ENCODE peak calls at places on chromosomes 3 and 15, in five cellular contexts. One of them, this sample, is unnamed.

GRCh38 chr3:43699864-43700263 is 9.1 kb downstream of the ABHD5 start:
- DNase-seq in H1: no peak
- DNase-seq in HCT116: no peak
- DNase-seq in GM12878: no peak
- DNase-seq in HepG2: no peak
- DNase-seq in this sample: peak

GRCh38 chr3:39440316-39440715 is 27.2 kb upstream of the MOBP start:
- DNase-seq in H1: no peak
- DNase-seq in HCT116: no peak
- DNase-seq in GM12878: no peak
- DNase-seq in HepG2: no peak
- DNase-seq in this sample: no peak

GRCh38 chr3:111237906-111238305 is 166.3 kb downstream of the NECTIN3 start:
- DNase-seq in H1: no peak
- DNase-seq in HCT116: no peak
- DNase-seq in GM12878: no peak
- DNase-seq in HepG2: no peak
- DNase-seq in this sample: no peak

GRCh38 chr3:65052101-65052500 is 364.3 kb upstream of the ADAMTS9 start:
- DNase-seq in H1: no peak
- DNase-seq in HCT116: no peak
- DNase-seq in GM12878: no peak
- DNase-seq in HepG2: no peak
- DNase-seq in this sample: no peak

GRCh38 chr3:182007441-182007840 is 295.7 kb downstream of the SOX2 start:
- DNase-seq in H1: no peak
- DNase-seq in HCT116: no peak
- DNase-seq in GM12878: no peak
- DNase-seq in HepG2: no peak
- DNase-seq in this sample: no peak

GRCh38 chr3:45057557-45057956 is 31.5 kb downstream of the CLEC3B start:
- DNase-seq in H1: no peak
- DNase-seq in HCT116: no peak
- DNase-seq in GM12878: no peak
- DNase-seq in HepG2: no peak
- DNase-seq in this sample: no peak

GRCh38 chr3:67863869-67864268 is 209.5 kb upstream of the SUCLG2 start:
- DNase-seq in H1: no peak
- DNase-seq in HCT116: peak
- DNase-seq in GM12878: no peak
- DNase-seq in HepG2: peak
- DNase-seq in this sample: no peak

GRCh38 chr3:54120657-54121403 is 1.5 kb upstream of the CACNA2D3 start:
- DNase-seq in H1: no peak
- DNase-seq in HCT116: no peak
- DNase-seq in GM12878: no peak
- DNase-seq in HepG2: no peak
- DNase-seq in this sample: no peak

GRCh38 chr3:49415931-49416601 is 3.8 kb downstream of the TCTA start:
- DNase-seq in H1: no peak
- DNase-seq in HCT116: no peak
- DNase-seq in GM12878: peak
- DNase-seq in HepG2: no peak
- DNase-seq in this sample: no peak

GRCh38 chr15:88653200-88654064 is 14.6 kb downstream of the ISG20 start:
- DNase-seq in H1: no peak
- DNase-seq in HCT116: no peak
- DNase-seq in GM12878: no peak
- DNase-seq in HepG2: no peak
- DNase-seq in this sample: no peak

GRCh38 chr3:5304789-5305680 is 117.5 kb downstream of the EDEM1 start:
- DNase-seq in H1: peak
- DNase-seq in HCT116: peak
- DNase-seq in GM12878: no peak
- DNase-seq in HepG2: peak
- DNase-seq in this sample: peak

GRCh38 chr15:42083605-42083908 is 10.8 kb downstream of the PLA2G4D start:
- DNase-seq in H1: no peak
- DNase-seq in HCT116: no peak
- DNase-seq in GM12878: no peak
- DNase-seq in HepG2: no peak
- DNase-seq in this sample: no peak

GRCh38 chr3:151962891-151963290 is 89.4 kb downstream of the SUCNR1 start:
- DNase-seq in H1: no peak
- DNase-seq in HCT116: no peak
- DNase-seq in GM12878: no peak
- DNase-seq in HepG2: no peak
- DNase-seq in this sample: no peak

GRCh38 chr3:143507735-143508580 is 340.3 kb downstream of the SLC9A9 start:
- DNase-seq in H1: no peak
- DNase-seq in HCT116: no peak
- DNase-seq in GM12878: no peak
- DNase-seq in HepG2: no peak
- DNase-seq in this sample: no peak

GRCh38 chr3:134381836-134382442 is 7.7 kb upstream of the AMOTL2 start:
- DNase-seq in H1: no peak
- DNase-seq in HCT116: no peak
- DNase-seq in GM12878: no peak
- DNase-seq in HepG2: no peak
- DNase-seq in this sample: no peak

GRCh38 chr15:85963262-85963760 is 116.4 kb upstream of the AGBL1 start:
- DNase-seq in H1: no peak
- DNase-seq in HCT116: no peak
- DNase-seq in GM12878: no peak
- DNase-seq in HepG2: no peak
- DNase-seq in this sample: no peak

GRCh38 chr15:64305261-64305660 is 50.7 kb downstream of the CSNK1G1 start:
- DNase-seq in H1: no peak
- DNase-seq in HCT116: no peak
- DNase-seq in GM12878: no peak
- DNase-seq in HepG2: no peak
- DNase-seq in this sample: no peak
- TF ChIP-seq SRF in H1: no peak
- TF ChIP-seq SRF in HCT116: no peak
- TF ChIP-seq SRF in GM12878: no peak
- TF ChIP-seq SRF in HepG2: no peak
- TF ChIP-seq SRF in this sample: no peak

GRCh38 chr3:138418556-138419206 is 15.7 kb upstream of the ESYT3 start:
- DNase-seq in H1: no peak
- DNase-seq in HCT116: no peak
- DNase-seq in GM12878: no peak
- DNase-seq in HepG2: no peak
- DNase-seq in this sample: no peak
- TF ChIP-seq SRF in H1: no peak
- TF ChIP-seq SRF in HCT116: no peak
- TF ChIP-seq SRF in GM12878: no peak
- TF ChIP-seq SRF in HepG2: no peak
- TF ChIP-seq SRF in this sample: no peak

DNA sequence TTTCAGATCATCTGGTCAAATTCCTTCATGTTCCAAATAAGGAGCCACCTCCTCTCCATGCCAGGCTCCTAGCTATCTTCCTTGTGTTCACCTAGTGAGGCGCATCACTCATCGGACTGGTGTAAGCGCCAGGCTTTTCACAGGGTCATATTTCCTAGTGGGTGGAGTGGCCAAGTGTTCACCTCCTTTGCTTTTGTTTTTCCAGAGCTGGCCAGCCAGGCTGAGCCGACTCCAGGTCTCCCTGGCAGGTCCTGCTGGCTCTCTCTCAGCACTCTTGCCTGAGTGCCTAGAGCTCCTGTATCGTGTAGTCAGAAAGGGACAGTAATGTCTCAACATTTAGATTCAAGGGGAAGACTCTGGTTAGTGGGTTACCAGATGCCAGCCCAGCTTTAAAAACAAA is 31.0 kb downstream of the HEG1 start:
- DNase-seq in H1: no peak
- DNase-seq in HCT116: no peak
- DNase-seq in GM12878: no peak
- DNase-seq in HepG2: no peak
- DNase-seq in this sample: no peak
- TF ChIP-seq SRF in H1: no peak
- TF ChIP-seq SRF in HCT116: no peak
- TF ChIP-seq SRF in GM12878: no peak
- TF ChIP-seq SRF in HepG2: no peak
- TF ChIP-seq SRF in this sample: no peak

GRCh38 chr3:84961492-84962255 is 2.9 kb downstream of the CADM2 start:
- DNase-seq in H1: no peak
- DNase-seq in HCT116: no peak
- DNase-seq in GM12878: no peak
- DNase-seq in HepG2: no peak
- DNase-seq in this sample: no peak

GRCh38 chr3:84962460-84962859 is 3.7 kb downstream of the CADM2 start:
- DNase-seq in H1: no peak
- DNase-seq in HCT116: no peak
- DNase-seq in GM12878: no peak
- DNase-seq in HepG2: no peak
- DNase-seq in this sample: no peak

GRCh38 chr3:84963137-84963536 is 4.3 kb downstream of the CADM2 start:
- DNase-seq in H1: no peak
- DNase-seq in HCT116: no peak
- DNase-seq in GM12878: no peak
- DNase-seq in HepG2: no peak
- DNase-seq in this sample: no peak

GRCh38 chr3:84967767-84968581 is 9.2 kb downstream of the CADM2 start:
- DNase-seq in H1: peak
- DNase-seq in HCT116: no peak
- DNase-seq in GM12878: no peak
- DNase-seq in HepG2: no peak
- DNase-seq in this sample: no peak

DNA sequence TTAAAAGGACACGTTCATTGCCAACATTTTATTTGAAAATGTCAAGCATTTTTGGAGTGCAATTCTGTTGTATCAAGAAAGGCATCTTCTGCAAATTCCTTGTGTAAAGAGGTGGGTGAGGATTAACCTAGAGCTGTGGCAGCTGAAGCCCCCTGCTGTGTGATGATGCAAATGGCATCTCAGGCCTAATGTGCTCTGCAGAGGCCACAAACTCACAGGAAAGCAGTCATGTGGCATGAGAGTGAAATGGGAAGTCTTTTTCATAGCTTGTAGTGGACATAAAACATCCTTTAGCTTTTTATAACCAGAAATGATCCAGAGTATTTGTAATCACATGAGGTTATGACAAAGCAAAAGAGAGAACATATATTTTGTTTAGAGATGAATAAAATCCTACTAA is 6.4 kb downstream of the CADM2 start:
- DNase-seq in H1: peak
- DNase-seq in HCT116: no peak
- DNase-seq in GM12878: no peak
- DNase-seq in HepG2: peak
- DNase-seq in this sample: no peak
- TF ChIP-seq SRF in H1: no peak
- TF ChIP-seq SRF in HCT116: no peak
- TF ChIP-seq SRF in GM12878: no peak
- TF ChIP-seq SRF in HepG2: no peak
- TF ChIP-seq SRF in this sample: no peak

GRCh38 chr15:43093026-43093425 is 12.8 kb downstream of the UBR1 start:
- DNase-seq in H1: no peak
- DNase-seq in HCT116: no peak
- DNase-seq in GM12878: no peak
- DNase-seq in HepG2: no peak
- DNase-seq in this sample: no peak

GRCh38 chr15:43095708-43096347 is 10.0 kb downstream of the UBR1 start:
- DNase-seq in H1: no peak
- DNase-seq in HCT116: no peak
- DNase-seq in GM12878: no peak
- DNase-seq in HepG2: no peak
- DNase-seq in this sample: no peak

GRCh38 chr15:43096411-43096810 is 9.4 kb downstream of the UBR1 start:
- DNase-seq in H1: no peak
- DNase-seq in HCT116: no peak
- DNase-seq in GM12878: no peak
- DNase-seq in HepG2: no peak
- DNase-seq in this sample: no peak

GRCh38 chr15:43095243-43095642 is 10.6 kb downstream of the UBR1 start:
- DNase-seq in H1: no peak
- DNase-seq in HCT116: no peak
- DNase-seq in GM12878: no peak
- DNase-seq in HepG2: no peak
- DNase-seq in this sample: peak

DNA sequence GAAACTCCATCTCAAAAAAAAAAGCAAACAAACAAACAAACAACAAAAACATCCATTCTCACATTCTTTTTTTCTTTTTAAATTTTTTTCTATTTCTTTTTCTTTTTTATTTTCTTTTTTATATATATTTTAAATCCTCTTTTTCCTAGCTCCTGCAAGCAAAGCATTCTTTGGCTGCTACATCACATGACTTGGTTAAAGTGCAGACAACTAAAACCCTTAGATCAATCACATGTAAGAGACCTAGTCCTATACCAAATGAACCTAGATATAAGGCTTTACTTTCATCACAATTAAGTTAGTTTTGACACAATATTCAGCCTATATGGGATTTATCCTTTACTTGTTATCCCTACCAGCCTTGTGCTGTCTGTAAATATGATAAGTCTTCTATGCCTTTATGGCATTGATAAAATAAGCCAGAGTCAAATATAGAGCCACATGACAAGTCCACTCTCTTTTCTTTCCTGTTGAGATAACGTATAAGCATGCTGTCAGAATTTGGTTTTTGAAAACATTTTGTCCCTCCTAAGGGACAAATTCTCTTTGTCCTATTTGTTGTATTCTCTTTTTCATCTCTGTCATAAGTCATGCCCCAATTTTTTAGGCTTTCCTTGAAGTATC is 11.3 kb downstream of the UBR1 start:
- DNase-seq in H1: no peak
- DNase-seq in HCT116: no peak
- DNase-seq in GM12878: no peak
- DNase-seq in HepG2: no peak
- DNase-seq in this sample: no peak
- TF ChIP-seq SRF in H1: no peak
- TF ChIP-seq SRF in HCT116: no peak
- TF ChIP-seq SRF in GM12878: no peak
- TF ChIP-seq SRF in HepG2: no peak
- TF ChIP-seq SRF in this sample: no peak